ENCODE peak calls at places on chromosomes 11 and 22, in nine cellular contexts. One of them, this sample, is unnamed.

GRCh38 chr11:122180435-122180834 is 64.4 kb upstream of the BLID start:
- DNase-seq in AG09319: peak; percentile 89
- DNase-seq in ELR: peak; percentile 98
- DNase-seq in astrocyte: peak; percentile 97
- DNase-seq in HAP-1: no peak
- DNase-seq in myocyte: peak; percentile 72
- DNase-seq in Ammon's horn: no peak
- DNase-seq in Daoy: peak; percentile 98
- DNase-seq in ACHN: peak; percentile 48
- DNase-seq in this sample: no peak

GRCh38 chr22:23285236-23285635 is 104.9 kb downstream of the BCR start:
- DNase-seq in AG09319: no peak
- DNase-seq in HAP-1: no peak
- DNase-seq in myocyte: no peak
- DNase-seq in astrocyte: no peak
- DNase-seq in Ammon's horn: no peak
- DNase-seq in Daoy: no peak
- DNase-seq in ACHN: no peak
- DNase-seq in ELR: no peak
- DNase-seq in this sample: no peak

GRCh38 chr22:37126383-37126782 is 16.9 kb upstream of the TMPRSS6 start:
- DNase-seq in myocyte: no peak
- DNase-seq in Ammon's horn: no peak
- DNase-seq in AG09319: no peak
- DNase-seq in Daoy: no peak
- DNase-seq in ELR: no peak
- DNase-seq in astrocyte: no peak
- DNase-seq in ACHN: peak; percentile 13
- DNase-seq in HAP-1: no peak
- DNase-seq in this sample: no peak

GRCh38 chr22:36145881-36146280 is 14.7 kb downstream of the APOL3 start:
- DNase-seq in HAP-1: no peak
- DNase-seq in myocyte: no peak
- DNase-seq in ACHN: no peak
- DNase-seq in Ammon's horn: no peak
- DNase-seq in ELR: peak; percentile 50
- DNase-seq in astrocyte: no peak
- DNase-seq in AG09319: no peak
- DNase-seq in Daoy: no peak
- DNase-seq in this sample: no peak

GRCh38 chr11:69746780-69747742 is 28.1 kb downstream of the FGF4 start:
- DNase-seq in ELR: no peak
- DNase-seq in AG09319: no peak
- DNase-seq in HAP-1: no peak
- DNase-seq in myocyte: no peak
- DNase-seq in astrocyte: peak; percentile 18
- DNase-seq in Daoy: no peak
- DNase-seq in ACHN: no peak
- DNase-seq in Ammon's horn: no peak
- DNase-seq in this sample: no peak

GRCh38 chr11:99068832-99069231 is 48.1 kb downstream of the CNTN5 start:
- DNase-seq in HAP-1: no peak
- DNase-seq in ELR: peak; percentile 40
- DNase-seq in AG09319: no peak
- DNase-seq in ACHN: no peak
- DNase-seq in myocyte: no peak
- DNase-seq in Ammon's horn: no peak
- DNase-seq in Daoy: peak; percentile 28
- DNase-seq in astrocyte: no peak
- DNase-seq in this sample: no peak

GRCh38 chr11:2138436-2139117 is 612 bp downstream of the IGF2 start:
- DNase-seq in Daoy: no peak
- DNase-seq in myocyte: peak; percentile 41
- DNase-seq in AG09319: no peak
- DNase-seq in ACHN: no peak
- DNase-seq in HAP-1: no peak
- DNase-seq in astrocyte: no peak
- DNase-seq in ELR: no peak
- DNase-seq in Ammon's horn: no peak
- DNase-seq in this sample: no peak

GRCh38 chr11:112162761-112163669 is 879 bp downstream of the IL18 start:
- DNase-seq in HAP-1: no peak
- DNase-seq in astrocyte: peak; percentile 31
- DNase-seq in AG09319: no peak
- DNase-seq in Ammon's horn: no peak
- DNase-seq in ELR: peak; percentile 39
- DNase-seq in myocyte: no peak
- DNase-seq in ACHN: no peak
- DNase-seq in Daoy: no peak
- DNase-seq in this sample: no peak

GRCh38 chr11:122242731-122243130 is 126.7 kb upstream of the BLID start:
- DNase-seq in AG09319: no peak
- DNase-seq in Daoy: no peak
- DNase-seq in HAP-1: no peak
- DNase-seq in astrocyte: no peak
- DNase-seq in ELR: peak; percentile 8
- DNase-seq in ACHN: no peak
- DNase-seq in Ammon's horn: peak; percentile 34
- DNase-seq in myocyte: no peak
- DNase-seq in this sample: no peak

GRCh38 chr11:15493066-15493465 is 378.3 kb downstream of the INSC start:
- DNase-seq in ELR: peak; percentile 47
- DNase-seq in AG09319: no peak
- DNase-seq in Ammon's horn: no peak
- DNase-seq in myocyte: no peak
- DNase-seq in astrocyte: peak; percentile 46
- DNase-seq in HAP-1: no peak
- DNase-seq in ACHN: no peak
- DNase-seq in Daoy: peak; percentile 63
- DNase-seq in this sample: no peak

GRCh38 chr22:50363411-50364194 is 20.5 kb downstream of the PPP6R2 start:
- DNase-seq in ACHN: no peak
- DNase-seq in Ammon's horn: no peak
- DNase-seq in AG09319: no peak
- DNase-seq in astrocyte: no peak
- DNase-seq in Daoy: no peak
- DNase-seq in HAP-1: no peak
- DNase-seq in myocyte: no peak
- DNase-seq in ELR: no peak
- DNase-seq in this sample: peak; percentile 83

GRCh38 chr22:41092847-41093371 is 517 bp downstream of the EP300 start:
- DNase-seq in astrocyte: peak; percentile 6
- DNase-seq in Ammon's horn: peak; percentile 26
- DNase-seq in myocyte: peak; percentile 25
- DNase-seq in HAP-1: no peak
- DNase-seq in AG09319: no peak
- DNase-seq in ACHN: peak; percentile 34
- DNase-seq in ELR: peak; percentile 58
- DNase-seq in Daoy: peak; percentile 36
- DNase-seq in this sample: peak; percentile 16

GRCh38 chr11:117931971-117932370 is 2.8 kb upstream of the TMPRSS13 start:
- DNase-seq in HAP-1: no peak
- DNase-seq in Daoy: no peak
- DNase-seq in AG09319: no peak
- DNase-seq in ACHN: no peak
- DNase-seq in myocyte: no peak
- DNase-seq in Ammon's horn: no peak
- DNase-seq in ELR: no peak
- DNase-seq in astrocyte: no peak
- DNase-seq in this sample: no peak

GRCh38 chr11:3221408-3222002 is 2.9 kb upstream of the MRGPRG start:
- DNase-seq in Daoy: no peak
- DNase-seq in ACHN: no peak
- DNase-seq in HAP-1: no peak
- DNase-seq in astrocyte: no peak
- DNase-seq in ELR: no peak
- DNase-seq in Ammon's horn: no peak
- DNase-seq in myocyte: no peak
- DNase-seq in AG09319: no peak
- DNase-seq in this sample: no peak

GRCh38 chr22:48632641-48633246 is 1194.9 kb downstream of the BRD1 start:
- DNase-seq in ELR: no peak
- DNase-seq in astrocyte: no peak
- DNase-seq in myocyte: no peak
- DNase-seq in AG09319: no peak
- DNase-seq in ACHN: no peak
- DNase-seq in Daoy: no peak
- DNase-seq in Ammon's horn: no peak
- DNase-seq in HAP-1: no peak
- DNase-seq in this sample: no peak

GRCh38 chr22:17917490-17917983 is 106.8 kb downstream of the MICAL3 start:
- DNase-seq in myocyte: no peak
- DNase-seq in astrocyte: no peak
- DNase-seq in HAP-1: no peak
- DNase-seq in ACHN: no peak
- DNase-seq in Daoy: peak; percentile 42
- DNase-seq in Ammon's horn: no peak
- DNase-seq in ELR: no peak
- DNase-seq in AG09319: no peak
- DNase-seq in this sample: no peak

GRCh38 chr11:112806876-112807275 is 154.3 kb upstream of the NCAM1 start:
- DNase-seq in myocyte: peak; percentile 52
- DNase-seq in ACHN: no peak
- DNase-seq in Daoy: no peak
- DNase-seq in HAP-1: no peak
- DNase-seq in Ammon's horn: no peak
- DNase-seq in astrocyte: no peak
- DNase-seq in ELR: no peak
- DNase-seq in AG09319: no peak
- DNase-seq in this sample: peak; percentile 62

GRCh38 chr22:49956914-49957825 is 3.4 kb upstream of the PIM3 start:
- DNase-seq in astrocyte: no peak
- DNase-seq in HAP-1: no peak
- DNase-seq in AG09319: no peak
- DNase-seq in Daoy: no peak
- DNase-seq in Ammon's horn: no peak
- DNase-seq in myocyte: no peak
- DNase-seq in ELR: no peak
- DNase-seq in ACHN: no peak
- DNase-seq in this sample: no peak

GRCh38 chr11:81963018-81963417 is 770.6 kb downstream of the FAM181B start:
- DNase-seq in ACHN: peak; percentile 33
- DNase-seq in ELR: no peak
- DNase-seq in HAP-1: no peak
- DNase-seq in Ammon's horn: no peak
- DNase-seq in Daoy: no peak
- DNase-seq in astrocyte: no peak
- DNase-seq in myocyte: no peak
- DNase-seq in AG09319: no peak
- DNase-seq in this sample: no peak

GRCh38 chr11:128448487-128448886 is 138.9 kb downstream of the ETS1 start:
- DNase-seq in astrocyte: peak; percentile 89
- DNase-seq in myocyte: no peak
- DNase-seq in Ammon's horn: no peak
- DNase-seq in HAP-1: no peak
- DNase-seq in ELR: peak; percentile 94
- DNase-seq in ACHN: peak; percentile 88
- DNase-seq in AG09319: no peak
- DNase-seq in Daoy: peak; percentile 95
- DNase-seq in this sample: no peak

GRCh38 chr11:85947431-85948272 is 92.5 kb downstream of the CCDC83 start:
- DNase-seq in ACHN: peak; percentile 54
- DNase-seq in AG09319: peak; percentile 80
- DNase-seq in ELR: peak; percentile 82
- DNase-seq in myocyte: peak; percentile 69
- DNase-seq in Ammon's horn: peak; percentile 82
- DNase-seq in HAP-1: no peak
- DNase-seq in Daoy: peak; percentile 28
- DNase-seq in astrocyte: peak; percentile 76
- DNase-seq in this sample: no peak

GRCh38 chr11:65320386-65321075 is 5.9 kb downstream of the CDC42EP2 start:
- DNase-seq in Ammon's horn: no peak
- DNase-seq in HAP-1: no peak
- DNase-seq in myocyte: no peak
- DNase-seq in ELR: no peak
- DNase-seq in Daoy: no peak
- DNase-seq in ACHN: no peak
- DNase-seq in AG09319: no peak
- DNase-seq in astrocyte: no peak
- DNase-seq in this sample: no peak

GRCh38 chr22:38505595-38506117 is 455 bp downstream of the DDX17 start:
- DNase-seq in ACHN: peak; percentile 50
- DNase-seq in astrocyte: peak; percentile 39
- DNase-seq in Ammon's horn: peak; percentile 73
- DNase-seq in ELR: peak; percentile 53
- DNase-seq in AG09319: peak; percentile 46
- DNase-seq in myocyte: peak; percentile 77
- DNase-seq in HAP-1: no peak
- DNase-seq in Daoy: peak; percentile 49
- DNase-seq in this sample: peak; percentile 44

GRCh38 chr11:46808804-46809431 is 37.2 kb downstream of the CKAP5 start:
- DNase-seq in Ammon's horn: peak; percentile 21
- DNase-seq in ELR: peak; percentile 56
- DNase-seq in Daoy: no peak
- DNase-seq in HAP-1: peak; percentile 18
- DNase-seq in myocyte: peak; percentile 63
- DNase-seq in astrocyte: no peak
- DNase-seq in ACHN: peak; percentile 38
- DNase-seq in AG09319: no peak
- DNase-seq in this sample: no peak

GRCh38 chr11:28596816-28597215 is 488.6 kb downstream of the METTL15 start:
- DNase-seq in astrocyte: no peak
- DNase-seq in ELR: no peak
- DNase-seq in Daoy: no peak
- DNase-seq in myocyte: no peak
- DNase-seq in Ammon's horn: no peak
- DNase-seq in AG09319: no peak
- DNase-seq in HAP-1: no peak
- DNase-seq in ACHN: no peak
- DNase-seq in this sample: no peak

GRCh38 chr11:113551645-113552044 is 76.4 kb upstream of the DRD2 start:
- DNase-seq in HAP-1: no peak
- DNase-seq in AG09319: no peak
- DNase-seq in astrocyte: no peak
- DNase-seq in myocyte: no peak
- DNase-seq in ACHN: no peak
- DNase-seq in Daoy: no peak
- DNase-seq in ELR: no peak
- DNase-seq in Ammon's horn: no peak
- DNase-seq in this sample: no peak